ENCODE peak calls at places on chromosomes 4 and X, in nine cellular contexts. N, I, E, S, J, T, W, Z and H are unnamed samples.

GRCh38 chrX:149512225-149512885 is 7.2 kb upstream of the IDS start:
- DNase-seq in N (no peak), I (no peak), E (peak; percentile 40), S (peak; percentile 62), J (no peak), T (peak; percentile 54), W (peak; percentile 65), Z (no peak), H (peak; percentile 40)

GRCh38 chr4:163558539-163559044 is 64.1 kb downstream of the TMA16 start:
- DNase-seq in N (no peak), I (no peak), E (no peak), S (no peak), J (no peak), T (no peak), W (no peak), Z (no peak), H (no peak)

GRCh38 chr4:7421356-7422097 is 13.2 kb downstream of the PSAPL1 start:
- DNase-seq in N (no peak), I (no peak), E (no peak), S (no peak), J (no peak), T (no peak), W (no peak), Z (no peak), H (no peak)

GRCh38 chr4:21454196-21454595 is 494.4 kb downstream of the KCNIP4 start:
- DNase-seq in N (no peak), I (no peak), E (no peak), S (no peak), J (no peak), T (no peak), W (no peak), Z (no peak), H (no peak)

GRCh38 chr4:129092636-129093172 is 635 bp downstream of the SCLT1 start:
- DNase-seq in N (no peak), I (no peak), E (peak; percentile 7), S (no peak), J (no peak), T (peak; percentile 42), W (peak; percentile 15), Z (no peak), H (no peak)

GRCh38 chrX:288561-288991 is 7.4 kb downstream of the PLCXD1 start:
- DNase-seq in N (no peak), I (no peak), E (no peak), S (no peak), J (no peak), T (no peak), W (no peak), Z (no peak), H (no peak)

GRCh38 chrX:100802843-100803242 is 17.3 kb upstream of the CSTF2 start:
- DNase-seq in N (no peak), I (no peak), E (no peak), S (no peak), J (no peak), T (no peak), W (no peak), Z (no peak), H (no peak)

GRCh38 chrX:106484233-106484632 is 127.5 kb upstream of the RADX start:
- DNase-seq in N (peak; percentile 4), I (no peak), E (no peak), S (no peak), J (no peak), T (no peak), W (peak; percentile 19), Z (no peak), H (no peak)

GRCh38 chrX:74195605-74196004 is 108.4 kb upstream of the ZCCHC13 start:
- DNase-seq in N (no peak), I (no peak), E (no peak), S (no peak), J (no peak), T (no peak), W (no peak), Z (no peak), H (peak; percentile 7)

GRCh38 chr4:74659576-74660411 is 134.5 kb downstream of the BTC start:
- DNase-seq in N (no peak), I (no peak), E (peak; percentile 93), S (no peak), J (no peak), T (peak; percentile 100), W (peak; percentile 98), Z (no peak), H (no peak)

GRCh38 chr4:54840992-54841768 is 183.4 kb downstream of the KIT start:
- DNase-seq in N (no peak), I (no peak), E (peak; percentile 33), S (peak; percentile 18), J (peak; percentile 86), T (peak; percentile 33), W (peak; percentile 3), Z (no peak), H (peak; percentile 26)

GRCh38 chr4:178415925-178416324 is 973.7 kb upstream of the AGA start:
- DNase-seq in N (no peak), I (no peak), E (no peak), S (no peak), J (no peak), T (no peak), W (no peak), Z (no peak), H (no peak)

GRCh38 chr4:183541081-183542045 is 36.5 kb downstream of the ING2 start:
- DNase-seq in N (no peak), I (no peak), E (no peak), S (peak; percentile 85), J (no peak), T (no peak), W (no peak), Z (no peak), H (no peak)

GRCh38 chr4:38674206-38675144 is 10.5 kb downstream of the KLF3 start:
- DNase-seq in N (no peak), I (no peak), E (no peak), S (peak; percentile 15), J (no peak), T (no peak), W (no peak), Z (no peak), H (no peak)

GRCh38 chr4:166502660-166503059 is 629.6 kb downstream of the TLL1 start:
- DNase-seq in N (no peak), I (no peak), E (no peak), S (no peak), J (no peak), T (no peak), W (no peak), Z (no peak), H (no peak)

GRCh38 chr4:93199492-93199891 is 629.1 kb upstream of the ATOH1 start:
- DNase-seq in N (no peak), I (no peak), E (peak; percentile 6), S (peak; percentile 73), J (no peak), T (peak; percentile 24), W (peak; percentile 59), Z (no peak), H (no peak)

GRCh38 chrX:48831909-48832291 is 3.5 kb downstream of the PCSK1N start:
- DNase-seq in N (no peak), I (no peak), E (no peak), S (peak; percentile 64), J (no peak), T (no peak), W (no peak), Z (no peak), H (no peak)

GRCh38 chr4:36325499-36325898 is 44.1 kb downstream of the DTHD1 start:
- DNase-seq in N (no peak), I (no peak), E (no peak), S (no peak), J (no peak), T (no peak), W (no peak), Z (no peak), H (no peak)

GRCh38 chrX:43707812-43708548 is 51.9 kb downstream of the MAOA start:
- DNase-seq in N (no peak), I (no peak), E (no peak), S (no peak), J (no peak), T (peak; percentile 53), W (no peak), Z (no peak), H (peak; percentile 23)

GRCh38 chrX:9855536-9856320 is 69.5 kb downstream of the SHROOM2 start:
- DNase-seq in N (no peak), I (no peak), E (no peak), S (no peak), J (no peak), T (no peak), W (peak; percentile 24), Z (no peak), H (no peak)

GRCh38 chrX:85244411-85245210 is 820 bp downstream of the ZNF711 start:
- DNase-seq in N (no peak), I (peak; percentile 10), E (no peak), S (peak; percentile 64), J (no peak), T (no peak), W (peak; percentile 1), Z (no peak), H (no peak)

GRCh38 chr4:144948009-144948408 is 150.0 kb downstream of the ANAPC10 start:
- DNase-seq in N (no peak), I (no peak), E (no peak), S (peak; percentile 68), J (no peak), T (no peak), W (peak; percentile 31), Z (no peak), H (no peak)

GRCh38 chr4:143531773-143532491 is 18.4 kb downstream of the SMARCA5 start:
- DNase-seq in N (no peak), I (no peak), E (no peak), S (no peak), J (no peak), T (peak; percentile 52), W (no peak), Z (no peak), H (no peak)

GRCh38 chr4:181548873-181549541 is 694.2 kb upstream of the TENM3 start:
- DNase-seq in N (no peak), I (no peak), E (peak; percentile 90), S (no peak), J (no peak), T (peak; percentile 94), W (peak; percentile 88), Z (no peak), H (no peak)

GRCh38 chrX:101415180-101416130 is 7.4 kb downstream of the HNRNPH2 start:
- DNase-seq in N (no peak), I (no peak), E (peak; percentile 44), S (peak; percentile 67), J (peak; percentile 42), T (peak; percentile 88), W (no peak), Z (no peak), H (peak; percentile 24)

GRCh38 chr4:111631157-111631999 is 513.9 kb upstream of the FAM241A start:
- DNase-seq in N (no peak), I (no peak), E (no peak), S (peak; percentile 32), J (no peak), T (peak; percentile 44), W (peak; percentile 23), Z (no peak), H (no peak)

GRCh38 chr4:165360041-165360782 is 18.6 kb upstream of the CPE start:
- DNase-seq in N (no peak), I (no peak), E (no peak), S (no peak), J (no peak), T (no peak), W (no peak), Z (no peak), H (no peak)

GRCh38 chr4:40395908-40396806 is 61.0 kb downstream of the CHRNA9 start:
- DNase-seq in N (no peak), I (no peak), E (no peak), S (peak; percentile 14), J (no peak), T (peak; percentile 37), W (peak; percentile 20), Z (no peak), H (peak; percentile 36)

GRCh38 chr4:116397291-116397690 is 688.1 kb downstream of the TRAM1L1 start:
- DNase-seq in N (no peak), I (no peak), E (no peak), S (no peak), J (no peak), T (no peak), W (no peak), Z (no peak), H (no peak)

GRCh38 chr4:108272046-108272445 is 103.3 kb upstream of the LEF1 start:
- DNase-seq in N (no peak), I (no peak), E (no peak), S (no peak), J (peak; percentile 30), T (no peak), W (no peak), Z (no peak), H (no peak)

GRCh38 chr4:107519057-107519456 is 201.0 kb downstream of the PAPSS1 start:
- DNase-seq in N (no peak), I (no peak), E (peak; percentile 36), S (peak; percentile 47), J (peak; percentile 7), T (peak; percentile 34), W (peak; percentile 13), Z (no peak), H (no peak)